ENCODE peak calls at places on chromosomes 13 and 19, in ten cellular contexts. C, S, T, D, J, O, Z, E, M and B are unnamed samples. For H3K4me1, the result is how much of the 10 kb centered on the place peaks cover.

GRCh38 chr19:16022681-16023557 is 53.4 kb upstream of the TPM4 start:
- DNase-seq in M (peak), O (no peak), Z (no peak), E (no peak), C (no peak), S (no peak), J (no peak), T (no peak), D (no peak), B (no peak)

GRCh38 chr19:42433503-42434260 is 6.5 kb upstream of the LIPE start:
- DNase-seq in O (peak), D (peak), S (no peak), J (peak), M (peak), C (peak), T (peak), E (no peak), Z (peak), B (peak)

GRCh38 chr19:12092065-12092867 is 27.7 kb downstream of the ZNF844 start:
- DNase-seq in D (peak), C (peak), S (peak), M (peak), E (no peak), Z (peak), T (peak), J (peak), O (peak), B (peak)

GRCh38 chr13:43879323-43880181 is at the start of the genes CCDC122 and LACC1:
- DNase-seq in J (peak), M (peak), S (no peak), C (peak), E (peak), Z (peak), O (peak), T (peak), D (peak), B (peak)

GRCh38 chr13:51303063-51303552 is 36.4 kb upstream of the SERPINE3 start:
- DNase-seq in O (no peak), C (no peak), D (no peak), M (no peak), J (no peak), Z (peak), T (no peak), E (no peak), S (no peak), B (no peak)

GRCh38 chr19:11576186-11576585 is 1.3 kb downstream of the ACP5 start:
- DNase-seq in T (no peak), C (no peak), D (no peak), M (no peak), S (no peak), Z (no peak), E (no peak), O (no peak), J (no peak), B (no peak)

GRCh38 chr19:4120531-4120930 is 3.4 kb downstream of the MAP2K2 start:
- DNase-seq in D (no peak), M (no peak), O (no peak), E (no peak), J (no peak), T (no peak), S (no peak), C (peak), Z (no peak), B (no peak)

GRCh38 chr19:19321143-19321577 is 531 bp downstream of the MAU2 start:
- DNase-seq in D (peak), T (no peak), S (no peak), J (no peak), O (no peak), M (no peak), C (no peak), Z (peak), E (no peak), B (no peak)

GRCh38 chr19:8517551-8518442 is 3.8 kb upstream of the ZNF414 start:
- DNase-seq in C (no peak), M (no peak), E (no peak), Z (no peak), T (no peak), J (no peak), O (no peak), D (no peak), S (no peak), B (no peak)

GRCh38 chr19:4597975-4598671 is 38.6 kb upstream of the SEMA6B start:
- DNase-seq in S (no peak), C (no peak), Z (peak), M (no peak), T (no peak), J (peak), O (no peak), D (no peak), E (no peak), B (peak)

DNA sequence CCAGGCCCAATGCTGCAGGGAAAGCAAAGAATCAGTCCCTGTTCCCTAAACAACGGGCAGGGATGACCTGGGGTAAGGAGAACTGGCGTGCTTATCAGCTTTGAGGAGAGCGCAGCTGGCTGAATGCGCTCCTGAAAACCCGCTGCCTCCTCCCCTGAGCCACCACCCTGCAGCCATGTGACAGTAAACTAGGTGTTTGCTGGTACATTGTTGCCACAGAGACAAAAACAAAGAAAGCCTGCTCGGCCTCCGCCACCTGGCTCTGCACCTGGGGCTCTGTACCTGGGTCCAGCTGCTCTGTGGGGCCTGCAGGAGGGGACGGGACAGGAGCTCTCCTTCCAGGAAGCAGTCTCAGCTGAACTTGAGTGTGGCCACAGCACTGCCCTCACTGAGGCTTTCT is 21.8 kb downstream of the MCF2L start:
- DNase-seq in M (no peak), Z (no peak), J (peak), D (peak), E (no peak), C (no peak), S (no peak), O (peak), T (peak), B (no peak)
- H3K4me1 ChIP-seq in M (under half), Z (under half), J (under half), D (under half), E (under half), C (under half), S (under half), O (under half), T (under half), B (under half)

GRCh38 chr19:39412100-39412866 is at the start of gene PLEKHG2:
- DNase-seq in C (peak), M (peak), E (peak), S (peak), Z (peak), D (peak), J (peak), O (peak), T (peak), B (peak)
- TF ChIP-seq CTCF in C (peak), M (peak), E (peak), S (no peak), Z (peak), D (peak), J (no peak), O (peak), T (peak), B (peak)

DNA sequence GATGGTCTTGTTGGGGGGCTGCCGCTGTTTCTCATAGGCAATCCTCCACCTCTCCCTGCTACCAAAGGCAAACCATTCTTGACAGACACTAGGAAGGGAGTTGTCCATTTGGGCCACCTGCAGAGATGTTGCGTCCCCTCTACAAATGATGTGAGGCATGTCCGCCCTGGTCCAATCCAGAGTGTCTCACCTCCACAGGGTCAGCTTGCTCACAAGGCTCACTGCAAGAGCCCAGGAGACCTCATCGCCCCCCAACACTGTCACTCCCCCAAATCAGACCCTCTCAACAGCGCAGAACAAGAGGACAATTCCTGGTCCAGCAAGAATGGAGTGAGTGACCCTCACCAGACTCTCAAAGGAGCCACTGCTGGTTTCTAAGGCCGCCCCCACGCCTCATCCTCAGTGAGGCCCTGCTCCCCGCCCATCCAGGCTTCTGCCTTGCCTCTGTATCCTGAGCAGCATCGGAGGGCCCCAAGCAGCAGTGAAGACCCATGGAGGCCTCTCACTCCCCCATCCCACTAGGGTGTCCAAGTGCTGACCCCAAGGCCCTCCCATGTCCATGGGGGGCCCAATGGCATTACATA is 6.5 kb downstream of the HNRNPL start:
- DNase-seq in M (no peak), T (no peak), J (no peak), Z (no peak), O (no peak), D (no peak), C (no peak), E (no peak), S (no peak), B (no peak)
- H3K4me1 ChIP-seq in M (under half), T (under half), J (under half), Z (under half), O (under half), D (under half), C (under half), E (under half), S (half or more), B (under half)

DNA sequence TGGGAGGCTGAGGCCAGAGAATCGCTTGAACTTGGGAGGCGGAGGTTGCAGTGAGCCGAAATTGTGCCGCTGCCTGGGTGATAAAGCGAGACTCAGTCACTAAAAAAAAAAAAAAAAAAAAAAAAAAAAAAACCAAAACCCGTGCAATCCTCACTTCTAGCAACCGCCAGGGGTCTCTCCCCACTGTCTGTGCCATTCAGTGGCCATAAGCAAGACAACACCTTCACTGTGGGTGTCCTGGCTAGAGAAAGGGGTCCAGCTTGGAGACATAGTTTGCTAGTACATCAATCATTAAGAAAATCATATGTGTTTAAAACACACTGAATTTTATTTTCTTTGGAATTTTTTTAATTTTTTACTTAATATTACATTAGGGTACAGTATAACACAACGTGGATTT is 68.2 kb downstream of the RASL11A start:
- DNase-seq in E (no peak), T (no peak), O (no peak), M (no peak), D (no peak), S (no peak), C (no peak), J (no peak), Z (peak), B (no peak)
- TF ChIP-seq CTCF in E (no peak), T (no peak), O (no peak), M (no peak), D (no peak), S (no peak), C (peak), J (no peak), Z (no peak), B (no peak)

DNA sequence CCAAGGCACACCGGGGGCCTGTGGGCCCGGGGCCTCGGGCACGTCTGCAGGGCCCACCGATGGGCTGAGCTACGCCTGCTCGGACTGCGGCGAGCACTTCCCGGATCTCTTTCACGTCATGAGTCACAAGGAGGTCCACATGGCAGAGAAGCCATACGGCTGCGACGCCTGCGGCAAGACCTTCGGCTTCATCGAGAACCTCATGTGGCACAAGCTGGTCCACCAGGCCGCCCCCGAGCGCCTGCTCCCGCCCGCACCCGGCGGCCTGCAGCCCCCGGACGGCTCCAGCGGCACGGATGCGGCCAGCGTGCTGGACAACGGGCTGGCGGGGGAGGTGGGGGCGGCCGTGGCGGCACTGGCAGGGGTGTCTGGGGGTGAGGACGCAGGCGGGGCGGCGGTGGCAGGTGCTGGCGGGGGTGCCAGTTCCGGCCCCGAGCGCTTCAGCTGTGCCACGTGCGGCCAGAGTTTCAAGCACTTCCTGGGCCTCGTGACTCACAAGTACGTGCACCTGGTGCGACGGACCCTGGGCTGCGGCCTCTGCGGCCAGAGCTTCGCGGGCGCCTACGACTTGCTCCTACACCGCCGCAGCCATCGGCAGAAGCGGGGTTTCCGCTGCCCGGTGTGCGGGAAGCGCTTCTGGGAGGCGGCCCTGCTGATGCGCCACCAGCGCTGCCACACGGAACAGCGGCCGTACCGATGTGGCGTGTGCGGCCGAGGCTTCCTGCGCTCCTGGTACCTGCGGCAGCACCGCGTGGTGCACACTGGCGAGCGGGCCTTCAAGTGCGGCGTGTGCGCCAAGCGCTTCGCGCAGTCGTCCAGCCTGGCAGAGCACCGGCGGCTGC is 8.6 kb downstream of the ZNF784 start:
- DNase-seq in O (no peak), Z (no peak), J (no peak), M (no peak), E (no peak), S (no peak), C (no peak), D (no peak), T (no peak), B (no peak)
- H3K4me1 ChIP-seq in O (under half), Z (under half), J (under half), M (under half), E (under half), S (under half), C (under half), D (under half), T (under half), B (under half)

GRCh38 chr13:94662274-94662945 is 49.9 kb downstream of the SOX21 start:
- DNase-seq in J (no peak), O (no peak), T (no peak), M (no peak), Z (no peak), S (no peak), C (no peak), D (no peak), E (no peak), B (no peak)

GRCh38 chr13:94661396-94661795 is 50.9 kb downstream of the SOX21 start:
- DNase-seq in C (no peak), E (no peak), T (no peak), D (no peak), Z (no peak), M (no peak), J (no peak), O (no peak), S (no peak), B (no peak)

GRCh38 chr13:94657167-94657566 is 55.2 kb downstream of the SOX21 start:
- DNase-seq in E (no peak), O (no peak), J (no peak), D (peak), C (peak), S (no peak), T (no peak), Z (no peak), M (no peak), B (no peak)

GRCh38 chr13:94658926-94659649 is 53.3 kb downstream of the SOX21 start:
- DNase-seq in O (no peak), J (no peak), D (peak), E (no peak), C (no peak), Z (no peak), M (no peak), S (no peak), T (no peak), B (no peak)

GRCh38 chr13:94660695-94661324 is 51.5 kb downstream of the SOX21 start:
- DNase-seq in E (no peak), M (no peak), T (no peak), C (peak), Z (no peak), D (no peak), S (no peak), O (no peak), J (no peak), B (no peak)
- TF ChIP-seq CTCF in E (peak), M (no peak), T (no peak), C (peak), Z (peak), D (peak), S (peak), O (no peak), J (no peak), B (peak)

GRCh38 chr19:55113570-55114039 is 3.8 kb downstream of the PPP1R12C start:
- DNase-seq in T (peak), Z (peak), J (peak), E (no peak), C (peak), O (peak), M (peak), D (peak), S (no peak), B (no peak)
- H3K4me1 ChIP-seq in T (under half), Z (under half), J (under half), E (under half), C (under half), O (under half), M (under half), D (under half), S (under half), B (under half)

DNA sequence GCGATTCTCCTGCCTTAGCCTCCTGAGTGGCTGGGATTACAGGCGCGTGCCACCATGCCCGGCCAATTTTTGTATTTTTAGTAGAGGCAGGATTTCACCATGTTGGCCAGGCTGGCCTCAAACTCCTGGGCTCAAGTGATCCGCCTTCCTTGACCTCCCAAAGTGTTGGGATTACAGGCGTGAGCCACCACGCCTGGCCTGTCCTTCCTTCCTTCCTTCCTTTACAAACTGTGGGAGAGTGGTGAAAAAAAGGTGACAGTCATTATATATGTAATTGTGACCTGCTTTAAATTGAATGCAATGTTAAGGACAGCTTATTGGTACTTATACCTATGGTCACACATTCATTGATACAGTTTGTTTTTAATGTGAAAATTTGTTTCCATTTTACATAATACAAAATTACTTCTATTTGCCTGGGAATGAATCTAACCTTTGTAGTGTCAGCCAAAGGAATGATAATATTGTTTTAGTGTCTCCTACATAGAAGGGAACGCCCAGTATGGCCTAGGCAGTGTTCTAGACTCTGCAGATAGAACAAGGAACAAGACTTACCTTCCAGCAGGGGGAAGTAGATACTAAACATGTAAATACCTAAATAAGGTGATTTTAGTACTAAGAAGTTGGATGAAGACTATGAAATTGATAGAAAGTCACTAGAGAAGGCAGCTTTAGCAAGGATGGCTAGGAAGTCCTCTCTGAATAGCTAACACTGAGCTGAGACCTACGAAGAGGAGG is 146.3 kb downstream of the GGACT start:
- DNase-seq in M (no peak), E (no peak), D (no peak), T (no peak), O (no peak), S (no peak), J (no peak), Z (no peak), C (no peak), B (no peak)
- TF ChIP-seq CTCF in M (no peak), E (no peak), D (no peak), T (no peak), O (no peak), S (no peak), J (no peak), Z (no peak), C (no peak), B (no peak)

GRCh38 chr19:40801449-40802299 is 2.7 kb downstream of the EGLN2 start:
- DNase-seq in O (no peak), E (no peak), J (no peak), M (peak), C (no peak), S (no peak), D (no peak), T (no peak), Z (peak), B (peak)
- H3K4me1 ChIP-seq in O (half or more), E (under half), J (half or more), M (half or more), C (under half), S (half or more), D (half or more), T (under half), Z (under half), B (under half)